ENCODE peak calls at places on chromosomes 1 and 21, in eight cellular contexts. One of them, this sample, is unnamed.

GRCh38 chr1:203626910-203627246 is 246 bp downstream of the ATP2B4 start:
- DNase-seq in prostate gland: no peak
- DNase-seq in IMR-90: no peak
- DNase-seq in stomach: no peak
- DNase-seq in HCT116: no peak
- DNase-seq in transverse colon: no peak
- DNase-seq in esophagus muscularis mucosa: no peak
- DNase-seq in right lobe of liver: no peak
- DNase-seq in this sample: no peak

GRCh38 chr1:47388548-47389238 is 27.4 kb upstream of the FOXE3 start:
- DNase-seq in HCT116: peak
- DNase-seq in prostate gland: peak
- DNase-seq in esophagus muscularis mucosa: no peak
- DNase-seq in IMR-90: peak
- DNase-seq in right lobe of liver: no peak
- DNase-seq in stomach: peak
- DNase-seq in transverse colon: peak
- DNase-seq in this sample: peak

GRCh38 chr1:167563579-167564246 is 10.2 kb upstream of the CREG1 start:
- DNase-seq in prostate gland: no peak
- DNase-seq in esophagus muscularis mucosa: no peak
- DNase-seq in IMR-90: no peak
- DNase-seq in HCT116: no peak
- DNase-seq in transverse colon: peak
- DNase-seq in stomach: peak
- DNase-seq in right lobe of liver: no peak
- DNase-seq in this sample: no peak

GRCh38 chr1:33599516-33600115 is 127.2 kb downstream of the ZSCAN20 start:
- DNase-seq in HCT116: no peak
- DNase-seq in IMR-90: no peak
- DNase-seq in stomach: no peak
- DNase-seq in prostate gland: no peak
- DNase-seq in esophagus muscularis mucosa: no peak
- DNase-seq in right lobe of liver: no peak
- DNase-seq in transverse colon: no peak
- DNase-seq in this sample: no peak

GRCh38 chr1:16191916-16192545 is 20.4 kb downstream of the ARHGEF19 start:
- DNase-seq in IMR-90: no peak
- DNase-seq in right lobe of liver: no peak
- DNase-seq in stomach: no peak
- DNase-seq in esophagus muscularis mucosa: no peak
- DNase-seq in prostate gland: peak
- DNase-seq in HCT116: no peak
- DNase-seq in transverse colon: no peak
- DNase-seq in this sample: no peak

GRCh38 chr1:16402742-16403141 is 34.5 kb downstream of the SPATA21 start:
- DNase-seq in stomach: no peak
- DNase-seq in HCT116: no peak
- DNase-seq in right lobe of liver: no peak
- DNase-seq in IMR-90: no peak
- DNase-seq in esophagus muscularis mucosa: no peak
- DNase-seq in prostate gland: no peak
- DNase-seq in transverse colon: no peak
- DNase-seq in this sample: no peak

GRCh38 chr1:40745180-40745579 is 38.4 kb upstream of the KCNQ4 start:
- DNase-seq in prostate gland: no peak
- DNase-seq in stomach: no peak
- DNase-seq in HCT116: no peak
- DNase-seq in esophagus muscularis mucosa: no peak
- DNase-seq in transverse colon: no peak
- DNase-seq in right lobe of liver: no peak
- DNase-seq in IMR-90: peak
- DNase-seq in this sample: no peak

GRCh38 chr1:9399510-9400424 is 107.1 kb downstream of the SPSB1 start:
- DNase-seq in HCT116: no peak
- DNase-seq in prostate gland: no peak
- DNase-seq in right lobe of liver: no peak
- DNase-seq in IMR-90: peak
- DNase-seq in transverse colon: no peak
- DNase-seq in esophagus muscularis mucosa: no peak
- DNase-seq in stomach: peak
- DNase-seq in this sample: peak

GRCh38 chr1:188154196-188154595 is 1325.4 kb downstream of the PLA2G4A start:
- DNase-seq in right lobe of liver: no peak
- DNase-seq in HCT116: no peak
- DNase-seq in prostate gland: no peak
- DNase-seq in stomach: no peak
- DNase-seq in esophagus muscularis mucosa: no peak
- DNase-seq in IMR-90: no peak
- DNase-seq in transverse colon: no peak
- DNase-seq in this sample: no peak

GRCh38 chr1:26387447-26387846 is 14.9 kb upstream of the ZNF683 start:
- DNase-seq in HCT116: peak
- DNase-seq in right lobe of liver: no peak
- DNase-seq in esophagus muscularis mucosa: no peak
- DNase-seq in transverse colon: peak
- DNase-seq in prostate gland: no peak
- DNase-seq in stomach: no peak
- DNase-seq in IMR-90: peak
- DNase-seq in this sample: no peak

GRCh38 chr1:18917071-18917799 is 14.9 kb upstream of the ALDH4A1 start:
- DNase-seq in prostate gland: no peak
- DNase-seq in right lobe of liver: no peak
- DNase-seq in transverse colon: no peak
- DNase-seq in stomach: no peak
- DNase-seq in IMR-90: no peak
- DNase-seq in HCT116: no peak
- DNase-seq in esophagus muscularis mucosa: no peak
- DNase-seq in this sample: no peak

GRCh38 chr1:241376711-241377110 is 19.7 kb upstream of the RGS7 start:
- DNase-seq in transverse colon: no peak
- DNase-seq in IMR-90: no peak
- DNase-seq in esophagus muscularis mucosa: no peak
- DNase-seq in prostate gland: no peak
- DNase-seq in HCT116: no peak
- DNase-seq in stomach: no peak
- DNase-seq in right lobe of liver: no peak
- DNase-seq in this sample: no peak

GRCh38 chr21:42162831-42163510 is 56.0 kb upstream of the ABCG1 start:
- DNase-seq in esophagus muscularis mucosa: no peak
- DNase-seq in stomach: no peak
- DNase-seq in IMR-90: no peak
- DNase-seq in transverse colon: no peak
- DNase-seq in prostate gland: no peak
- DNase-seq in right lobe of liver: no peak
- DNase-seq in HCT116: no peak
- DNase-seq in this sample: no peak

GRCh38 chr1:46302091-46303037 is 1.1 kb downstream of the LRRC41 start:
- DNase-seq in prostate gland: peak
- DNase-seq in esophagus muscularis mucosa: no peak
- DNase-seq in transverse colon: peak
- DNase-seq in HCT116: no peak
- DNase-seq in IMR-90: peak
- DNase-seq in right lobe of liver: peak
- DNase-seq in stomach: peak
- DNase-seq in this sample: peak

GRCh38 chr1:8174807-8175206 is 143.1 kb upstream of the SLC45A1 start:
- DNase-seq in esophagus muscularis mucosa: no peak
- DNase-seq in transverse colon: peak
- DNase-seq in HCT116: no peak
- DNase-seq in IMR-90: no peak
- DNase-seq in stomach: peak
- DNase-seq in prostate gland: no peak
- DNase-seq in right lobe of liver: peak
- DNase-seq in this sample: no peak

GRCh38 chr1:204296431-204296988 is 63.2 kb downstream of the PLEKHA6 start:
- DNase-seq in prostate gland: no peak
- DNase-seq in IMR-90: peak
- DNase-seq in right lobe of liver: no peak
- DNase-seq in stomach: no peak
- DNase-seq in transverse colon: no peak
- DNase-seq in HCT116: no peak
- DNase-seq in esophagus muscularis mucosa: no peak
- DNase-seq in this sample: peak

DNA sequence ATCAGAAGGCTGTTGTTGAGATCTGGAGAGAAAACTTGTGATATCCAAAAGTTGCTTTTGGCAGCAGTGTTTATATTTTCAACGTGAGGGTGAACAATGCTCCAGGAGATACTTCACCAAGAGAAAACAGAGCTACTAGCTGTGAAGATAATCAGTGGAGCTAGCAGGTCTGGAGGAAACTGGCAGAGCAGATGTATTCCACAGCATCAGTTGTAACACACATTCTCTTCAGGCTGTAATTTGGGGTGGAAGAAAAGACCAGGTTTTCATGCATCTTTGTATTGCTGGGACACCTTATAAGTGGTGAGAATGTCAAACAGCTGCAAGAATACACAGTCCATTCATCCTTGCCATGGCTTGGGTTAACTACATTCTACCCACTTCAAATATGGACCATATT is 22.0 kb downstream of the AHCYL1 start:
- DNase-seq in prostate gland: no peak
- DNase-seq in transverse colon: no peak
- DNase-seq in stomach: no peak
- DNase-seq in right lobe of liver: no peak
- DNase-seq in esophagus muscularis mucosa: no peak
- DNase-seq in IMR-90: no peak
- DNase-seq in HCT116: no peak
- DNase-seq in this sample: no peak
- H3K4me3 ChIP-seq in prostate gland: no peak
- H3K4me3 ChIP-seq in transverse colon: no peak
- H3K4me3 ChIP-seq in stomach: no peak
- H3K4me3 ChIP-seq in right lobe of liver: no peak
- H3K4me3 ChIP-seq in esophagus muscularis mucosa: no peak
- H3K4me3 ChIP-seq in IMR-90: no peak
- H3K4me3 ChIP-seq in HCT116: no peak
- H3K4me3 ChIP-seq in this sample: no peak

DNA sequence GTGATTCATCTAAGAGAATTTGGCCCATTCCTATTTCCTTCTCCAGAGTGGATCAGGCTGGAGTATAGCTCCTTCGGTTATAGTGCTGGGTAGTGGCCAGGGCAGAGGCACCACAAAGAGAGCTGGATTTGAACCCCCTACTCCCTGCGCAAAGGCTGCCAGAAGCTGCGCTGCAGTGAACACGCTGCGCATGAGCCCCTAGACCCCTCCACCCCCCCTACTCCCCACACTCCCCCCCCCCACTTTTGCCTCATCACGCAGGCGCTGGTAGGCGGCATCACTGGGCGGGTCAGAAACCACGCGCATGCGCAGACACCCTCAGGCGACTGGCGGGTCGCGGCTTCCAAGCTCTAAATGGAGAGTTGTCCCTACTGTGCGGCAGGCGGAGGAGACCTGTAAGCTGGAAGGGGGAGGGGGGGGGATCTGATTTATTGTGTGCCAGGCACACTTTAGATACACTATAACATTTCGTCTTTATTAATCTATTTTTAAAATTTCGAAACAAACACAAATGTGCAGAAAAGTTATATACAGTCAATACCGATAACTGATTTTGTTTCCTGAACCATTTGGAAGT is 38.7 kb upstream of the HMGN1 start:
- DNase-seq in IMR-90: peak
- DNase-seq in stomach: peak
- DNase-seq in esophagus muscularis mucosa: peak
- DNase-seq in transverse colon: peak
- DNase-seq in right lobe of liver: peak
- DNase-seq in HCT116: peak
- DNase-seq in prostate gland: peak
- DNase-seq in this sample: peak
- TF ChIP-seq POLR2A in IMR-90: no peak
- TF ChIP-seq POLR2A in stomach: no peak
- TF ChIP-seq POLR2A in esophagus muscularis mucosa: no peak
- TF ChIP-seq POLR2A in transverse colon: peak
- TF ChIP-seq POLR2A in right lobe of liver: peak
- TF ChIP-seq POLR2A in HCT116: no peak
- TF ChIP-seq POLR2A in prostate gland: no peak
- TF ChIP-seq POLR2A in this sample: no peak

GRCh38 chr1:11691302-11691914 is at the start of gene DRAXIN:
- DNase-seq in transverse colon: no peak
- DNase-seq in right lobe of liver: no peak
- DNase-seq in prostate gland: no peak
- DNase-seq in stomach: no peak
- DNase-seq in esophagus muscularis mucosa: no peak
- DNase-seq in HCT116: no peak
- DNase-seq in IMR-90: no peak
- DNase-seq in this sample: no peak

GRCh38 chr1:11690132-11690668 is 1.3 kb upstream of the DRAXIN start:
- DNase-seq in prostate gland: no peak
- DNase-seq in stomach: no peak
- DNase-seq in IMR-90: no peak
- DNase-seq in right lobe of liver: no peak
- DNase-seq in HCT116: no peak
- DNase-seq in transverse colon: no peak
- DNase-seq in esophagus muscularis mucosa: no peak
- DNase-seq in this sample: no peak

GRCh38 chr1:11685210-11685752 is 4.3 kb upstream of the MAD2L2 start:
- DNase-seq in stomach: no peak
- DNase-seq in prostate gland: no peak
- DNase-seq in IMR-90: no peak
- DNase-seq in HCT116: no peak
- DNase-seq in esophagus muscularis mucosa: no peak
- DNase-seq in right lobe of liver: no peak
- DNase-seq in transverse colon: no peak
- DNase-seq in this sample: no peak

GRCh38 chr1:11690669-11691301 is 725 bp upstream of the DRAXIN start:
- DNase-seq in esophagus muscularis mucosa: no peak
- DNase-seq in IMR-90: no peak
- DNase-seq in HCT116: no peak
- DNase-seq in transverse colon: no peak
- DNase-seq in stomach: no peak
- DNase-seq in right lobe of liver: no peak
- DNase-seq in prostate gland: no peak
- DNase-seq in this sample: no peak

GRCh38 chr1:11688506-11688905 is 3.0 kb upstream of the DRAXIN start:
- DNase-seq in transverse colon: no peak
- DNase-seq in HCT116: no peak
- DNase-seq in right lobe of liver: no peak
- DNase-seq in stomach: no peak
- DNase-seq in IMR-90: no peak
- DNase-seq in prostate gland: no peak
- DNase-seq in esophagus muscularis mucosa: no peak
- DNase-seq in this sample: no peak
- H3K27ac ChIP-seq in transverse colon: no peak
- H3K27ac ChIP-seq in HCT116: no peak
- H3K27ac ChIP-seq in right lobe of liver: no peak
- H3K27ac ChIP-seq in stomach: no peak
- H3K27ac ChIP-seq in IMR-90: no peak
- H3K27ac ChIP-seq in prostate gland: no peak
- H3K27ac ChIP-seq in esophagus muscularis mucosa: no peak
- H3K27ac ChIP-seq in this sample: no peak

GRCh38 chr21:26570203-26570602 is 2.9 kb downstream of the CYYR1 start:
- DNase-seq in HCT116: no peak
- DNase-seq in transverse colon: no peak
- DNase-seq in prostate gland: no peak
- DNase-seq in IMR-90: no peak
- DNase-seq in stomach: no peak
- DNase-seq in right lobe of liver: no peak
- DNase-seq in esophagus muscularis mucosa: no peak
- DNase-seq in this sample: no peak

GRCh38 chr21:26572668-26573381 is at the start of gene CYYR1:
- DNase-seq in IMR-90: no peak
- DNase-seq in HCT116: no peak
- DNase-seq in stomach: no peak
- DNase-seq in prostate gland: no peak
- DNase-seq in esophagus muscularis mucosa: no peak
- DNase-seq in transverse colon: no peak
- DNase-seq in right lobe of liver: peak
- DNase-seq in this sample: no peak

GRCh38 chr21:26572026-26572425 is 1.1 kb downstream of the CYYR1 start:
- DNase-seq in right lobe of liver: no peak
- DNase-seq in HCT116: no peak
- DNase-seq in IMR-90: no peak
- DNase-seq in transverse colon: no peak
- DNase-seq in esophagus muscularis mucosa: no peak
- DNase-seq in prostate gland: no peak
- DNase-seq in stomach: no peak
- DNase-seq in this sample: no peak
- H3K4me3 ChIP-seq in right lobe of liver: no peak
- H3K4me3 ChIP-seq in HCT116: no peak
- H3K4me3 ChIP-seq in IMR-90: no peak
- H3K4me3 ChIP-seq in transverse colon: no peak
- H3K4me3 ChIP-seq in esophagus muscularis mucosa: peak
- H3K4me3 ChIP-seq in prostate gland: peak
- H3K4me3 ChIP-seq in stomach: peak
- H3K4me3 ChIP-seq in this sample: no peak

This sample was measured in ovary.